ENCODE peak calls at places on chromosome 9, in ten cellular contexts. Q, K, Z, I, U, R, A, J, G and X are unnamed samples.

GRCh38 chr9:121498150-121498486 is 1.5 kb downstream of the GGTA1 start:
- DNase-seq in Q (peak; percentile 72), K (peak; percentile 49), Z (peak; percentile 42), I (no peak), U (peak; percentile 21), R (no peak), A (no peak), J (peak; percentile 75), G (peak; percentile 56), X (peak; percentile 77)

GRCh38 chr9:89442501-89442978 is 55.4 kb downstream of the SEMA4D start:
- DNase-seq in Q (no peak), K (no peak), Z (no peak), I (no peak), U (no peak), R (no peak), A (no peak), J (no peak), G (no peak), X (no peak)

GRCh38 chr9:272251-273213 is 57.9 kb downstream of the DOCK8 start:
- DNase-seq in Q (no peak), K (peak; percentile 60), Z (no peak), I (no peak), U (peak; percentile 89), R (no peak), A (no peak), J (no peak), G (peak; percentile 41), X (peak; percentile 57)

GRCh38 chr9:135050072-135050990 is 37.1 kb upstream of the OLFM1 start:
- DNase-seq in Q (no peak), K (no peak), Z (no peak), I (no peak), U (peak; percentile 13), R (peak; percentile 55), A (peak; percentile 49), J (no peak), G (peak; percentile 20), X (no peak)

GRCh38 chr9:4768681-4769080 is 24.1 kb upstream of the RCL1 start:
- DNase-seq in Q (no peak), K (no peak), Z (no peak), I (no peak), U (no peak), R (no peak), A (no peak), J (no peak), G (no peak), X (no peak)

GRCh38 chr9:106648799-106649198 is 214.2 kb upstream of the ZNF462 start:
- DNase-seq in Q (peak; percentile 13), K (no peak), Z (no peak), I (no peak), U (no peak), R (no peak), A (no peak), J (no peak), G (no peak), X (no peak)

GRCh38 chr9:113511856-113512761 is 48.6 kb downstream of the RGS3 start:
- DNase-seq in Q (peak; percentile 73), K (peak; percentile 35), Z (no peak), I (no peak), U (peak; percentile 81), R (no peak), A (no peak), J (no peak), G (no peak), X (no peak)

GRCh38 chr9:129901922-129902321 is 66.7 kb downstream of the USP20 start:
- DNase-seq in Q (no peak), K (no peak), Z (no peak), I (no peak), U (no peak), R (no peak), A (no peak), J (no peak), G (no peak), X (no peak)

GRCh38 chr9:129287595-129288305 is 109.7 kb upstream of the IER5L start:
- DNase-seq in Q (no peak), K (no peak), Z (peak; percentile 17), I (peak; percentile 10), U (no peak), R (peak; percentile 29), A (peak; percentile 35), J (no peak), G (no peak), X (peak; percentile 12)

GRCh38 chr9:27047126-27047525 is 41.7 kb upstream of the LRRC19 start:
- DNase-seq in Q (no peak), K (no peak), Z (no peak), I (no peak), U (no peak), R (no peak), A (no peak), J (no peak), G (no peak), X (no peak)

GRCh38 chr9:129027685-129028191 is 393 bp downstream of the SH3GLB2 start:
- DNase-seq in Q (no peak), K (peak; percentile 77), Z (no peak), I (peak; percentile 34), U (no peak), R (peak; percentile 85), A (no peak), J (peak; percentile 27), G (peak; percentile 78), X (peak; percentile 46)

GRCh38 chr9:5764130-5764868 is 68.6 kb downstream of the ERMP1 start:
- DNase-seq in Q (no peak), K (no peak), Z (no peak), I (no peak), U (peak; percentile 48), R (no peak), A (no peak), J (no peak), G (no peak), X (no peak)

GRCh38 chr9:97633859-97634485 is 351 bp downstream of the NCBP1 start:
- DNase-seq in Q (peak; percentile 5), K (no peak), Z (no peak), I (no peak), U (no peak), R (no peak), A (no peak), J (no peak), G (no peak), X (no peak)

GRCh38 chr9:97220894-97221477 is 86.5 kb upstream of the CCDC180 start:
- DNase-seq in Q (no peak), K (no peak), Z (no peak), I (no peak), U (no peak), R (no peak), A (no peak), J (no peak), G (no peak), X (peak; percentile 17)

GRCh38 chr9:120366646-120367019 is 213.3 kb downstream of the CDK5RAP2 start:
- DNase-seq in Q (peak; percentile 91), K (no peak), Z (peak; percentile 68), I (no peak), U (no peak), R (no peak), A (no peak), J (no peak), G (no peak), X (peak; percentile 41)

GRCh38 chr9:37852222-37852621 is 51.6 kb downstream of the DCAF10 start:
- DNase-seq in Q (no peak), K (no peak), Z (no peak), I (no peak), U (no peak), R (no peak), A (no peak), J (no peak), G (no peak), X (no peak)

GRCh38 chr9:123041498-123041897 is 8.0 kb downstream of the GPR21 start:
- DNase-seq in Q (no peak), K (no peak), Z (no peak), I (no peak), U (no peak), R (no peak), A (no peak), J (no peak), G (no peak), X (no peak)
- H3K36me3 ChIP-seq in Q (peaks cover 2% of the 10 kb centered on the region), K (no peaks in the 10 kb centered on the region), Z (no peaks in the 10 kb centered on the region), I (peaks cover 22% of the 10 kb centered on the region), U (no peaks in the 10 kb centered on the region), R (peaks cover 4% of the 10 kb centered on the region), A (no peaks in the 10 kb centered on the region), J (no peaks in the 10 kb centered on the region), G (peaks cover 4% of the 10 kb centered on the region), X (no peaks in the 10 kb centered on the region)

DNA sequence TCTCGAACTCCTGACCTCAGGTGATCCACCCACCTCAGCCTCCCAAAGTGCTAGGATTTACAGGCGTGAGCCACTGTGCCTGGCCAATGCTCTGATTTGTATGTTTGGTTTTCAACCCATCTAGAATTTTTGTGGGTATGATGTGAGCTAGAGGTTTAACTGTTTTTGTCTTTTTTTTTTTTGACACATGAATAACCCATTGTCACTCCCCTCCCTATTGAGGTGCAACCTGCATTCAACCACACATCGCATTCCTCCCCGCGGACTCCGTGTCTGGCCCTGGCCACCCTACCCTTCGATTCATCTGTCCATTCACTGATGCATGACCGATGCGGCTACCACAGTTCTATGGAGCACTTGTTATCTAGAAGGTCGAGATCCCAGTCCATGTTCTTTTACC is 9.5 kb upstream of the FAM163B start:
- DNase-seq in Q (no peak), K (no peak), Z (no peak), I (no peak), U (no peak), R (no peak), A (no peak), J (no peak), G (no peak), X (no peak)
- H3K27me3 ChIP-seq in Q (peaks cover 56% of the 10 kb centered on the region), K (peaks cover 52% of the 10 kb centered on the region), Z (no peaks in the 10 kb centered on the region), I (peaks cover 72% of the 10 kb centered on the region), U (peaks cover 3% of the 10 kb centered on the region), R (peaks cover 27% of the 10 kb centered on the region), A (peaks cover 60% of the 10 kb centered on the region), J (peaks cover 26% of the 10 kb centered on the region), G (no peaks in the 10 kb centered on the region), X (no peaks in the 10 kb centered on the region)

GRCh38 chr9:127578952-127579853 is 32.9 kb upstream of the STXBP1 start:
- DNase-seq in Q (peak; percentile 98), K (peak; percentile 88), Z (peak; percentile 87), I (peak; percentile 76), U (peak; percentile 32), R (peak; percentile 95), A (peak; percentile 91), J (peak; percentile 85), G (peak; percentile 87), X (peak; percentile 87)
- TF ChIP-seq POLR2A in Q (peak; percentile 15), K (no peak), Z (peak; percentile 22), I (peak; percentile 19), U (no peak), R (no peak), A (no peak), J (peak; percentile 45), G (no peak), X (no peak)

DNA sequence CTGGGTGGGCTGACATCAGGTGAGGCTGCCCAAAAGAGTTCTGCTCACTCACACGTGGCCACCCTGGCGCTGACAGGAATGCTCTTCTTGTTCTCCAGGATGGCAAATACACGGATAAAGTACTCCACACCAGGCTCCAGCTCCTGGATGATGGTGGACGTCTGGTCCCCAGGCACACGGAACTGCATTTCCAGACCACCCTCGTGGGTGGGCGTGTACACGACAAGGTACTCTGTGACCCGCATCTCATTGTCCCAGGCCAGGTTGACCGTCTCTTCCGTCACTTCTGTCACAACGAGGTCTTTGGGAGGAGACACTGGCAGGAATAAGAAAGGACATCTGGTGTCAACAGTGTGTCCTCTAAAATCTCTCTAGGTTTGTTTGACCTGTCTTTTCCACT is 33.8 kb downstream of the TNC start:
- DNase-seq in Q (no peak), K (no peak), Z (no peak), I (no peak), U (no peak), R (no peak), A (no peak), J (no peak), G (no peak), X (no peak)
- H3K36me3 ChIP-seq in Q (peaks cover 46% of the 10 kb centered on the region), K (no peaks in the 10 kb centered on the region), Z (no peaks in the 10 kb centered on the region), I (peaks cover 20% of the 10 kb centered on the region), U (no peaks in the 10 kb centered on the region), R (peaks cover 97% of the 10 kb centered on the region), A (no peaks in the 10 kb centered on the region), J (no peaks in the 10 kb centered on the region), G (peaks cover 55% of the 10 kb centered on the region), X (no peaks in the 10 kb centered on the region)

GRCh38 chr9:132582786-132583583 is 579 bp downstream of the BARHL1 start:
- DNase-seq in Q (no peak), K (no peak), Z (no peak), I (no peak), U (no peak), R (no peak), A (no peak), J (no peak), G (no peak), X (no peak)
- H3K27me3 ChIP-seq in Q (peaks cover 96% of the 10 kb centered on the region), K (peaks cover 100% of the 10 kb centered on the region), Z (peaks cover 13% of the 10 kb centered on the region), I (peaks cover 100% of the 10 kb centered on the region), U (peaks cover 27% of the 10 kb centered on the region), R (peaks cover 100% of the 10 kb centered on the region), A (peaks cover 96% of the 10 kb centered on the region), J (peaks cover 90% of the 10 kb centered on the region), G (peaks cover 73% of the 10 kb centered on the region), X (no peaks in the 10 kb centered on the region)